ENCODE peak calls at places on chromosomes 7 and 10, in five cellular contexts. C is esophagus squamous epithelium, H is upper lobe of left lung, R is lower lobe of right lung, L is ovary. B is an unnamed sample.
A peak's percentile ranks its signal among the peaks of the same experiment; 100 is the strongest.

GRCh38 chr7:1590476-1590875 is 20.6 kb upstream of the PSMG3 start:
- DNase-seq in C (no peak), H (no peak), R (no peak), L (no peak), B (no peak)

GRCh38 chr7:3260425-3260762 is 40.7 kb upstream of the SDK1 start:
- DNase-seq in C (no peak), H (no peak), R (no peak), L (peak; percentile 35), B (no peak)

GRCh38 chr10:129531195-129531968 is 64.3 kb downstream of the MGMT start:
- DNase-seq in C (no peak), H (no peak), R (no peak), L (no peak), B (no peak)

GRCh38 chr7:50577569-50577968 is 12.4 kb upstream of the DDC start:
- DNase-seq in C (no peak), H (no peak), R (no peak), L (no peak), B (no peak)

GRCh38 chr7:42832672-42833071 is 79.2 kb downstream of the C7orf25 start:
- DNase-seq in C (no peak), H (peak; percentile 24), R (no peak), L (no peak), B (no peak)

GRCh38 chr7:12570529-12571461 is at the start of gene SCIN:
- DNase-seq in C (no peak), H (peak; percentile 63), R (peak; percentile 68), L (no peak), B (peak; percentile 11)

GRCh38 chr10:14550471-14550941 is 219.8 kb upstream of the FRMD4A start:
- DNase-seq in C (no peak), H (no peak), R (no peak), L (no peak), B (no peak)

GRCh38 chr10:58952162-58952561 is 224.3 kb upstream of the PHYHIPL start:
- DNase-seq in C (no peak), H (no peak), R (no peak), L (peak; percentile 41), B (no peak)

GRCh38 chr7:157271315-157271990 is 65.4 kb upstream of the DNAJB6 start:
- DNase-seq in C (no peak), H (no peak), R (no peak), L (no peak), B (no peak)

GRCh38 chr10:126212653-126213052 is 175.6 kb downstream of the ADAM12 start:
- DNase-seq in C (no peak), H (no peak), R (no peak), L (no peak), B (no peak)

GRCh38 chr10:14358886-14359573 is 28.3 kb upstream of the FRMD4A start:
- DNase-seq in C (no peak), H (no peak), R (no peak), L (no peak), B (no peak)

GRCh38 chr7:37663693-37664092 is 19.9 kb upstream of the GPR141 start:
- DNase-seq in C (no peak), H (peak; percentile 50), R (peak; percentile 52), L (no peak), B (no peak)

GRCh38 chr10:67284589-67284988 is 358.8 kb downstream of the LRRTM3 start:
- DNase-seq in C (no peak), H (no peak), R (no peak), L (no peak), B (no peak)
- TF ChIP-seq CTCF in C (no peak), H (no peak), R (no peak), L (no peak), B (no peak)

GRCh38 chr10:124213881-124214523 is 120.6 kb upstream of the CHST15 start:
- DNase-seq in C (no peak), H (no peak), R (no peak), L (no peak), B (no peak)

GRCh38 chr10:124212702-124213101 is 119.3 kb upstream of the CHST15 start:
- DNase-seq in C (no peak), H (no peak), R (no peak), L (no peak), B (no peak)

GRCh38 chr10:124214610-124215009 is 121.2 kb upstream of the CHST15 start:
- DNase-seq in C (no peak), H (no peak), R (no peak), L (no peak), B (no peak)

GRCh38 chr10:124211921-124212320 is 118.5 kb upstream of the CHST15 start:
- DNase-seq in C (no peak), H (no peak), R (no peak), L (no peak), B (no peak)

DNA sequence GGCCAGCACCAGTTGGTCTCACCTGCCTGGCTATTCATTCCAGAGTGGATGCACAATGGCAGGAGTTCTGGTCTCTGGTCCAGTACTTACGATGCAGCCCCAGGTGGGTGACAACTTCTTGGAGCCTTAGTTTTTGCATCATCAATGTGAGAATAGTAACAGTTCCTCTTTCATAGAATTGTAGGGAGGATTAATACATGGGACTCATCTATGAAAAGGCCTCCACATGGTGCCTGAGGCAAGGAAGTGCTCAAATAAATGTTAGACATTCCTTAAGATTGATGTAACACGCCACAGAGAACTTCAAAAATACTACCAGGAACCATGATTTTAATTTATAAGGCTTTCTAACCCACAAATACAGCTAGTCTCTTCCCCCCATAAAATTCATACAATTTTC is 120.1 kb upstream of the CHST15 start:
- DNase-seq in C (no peak), H (no peak), R (no peak), L (no peak), B (no peak)
- TF ChIP-seq CTCF in C (no peak), H (no peak), R (no peak), L (no peak), B (no peak)

DNA sequence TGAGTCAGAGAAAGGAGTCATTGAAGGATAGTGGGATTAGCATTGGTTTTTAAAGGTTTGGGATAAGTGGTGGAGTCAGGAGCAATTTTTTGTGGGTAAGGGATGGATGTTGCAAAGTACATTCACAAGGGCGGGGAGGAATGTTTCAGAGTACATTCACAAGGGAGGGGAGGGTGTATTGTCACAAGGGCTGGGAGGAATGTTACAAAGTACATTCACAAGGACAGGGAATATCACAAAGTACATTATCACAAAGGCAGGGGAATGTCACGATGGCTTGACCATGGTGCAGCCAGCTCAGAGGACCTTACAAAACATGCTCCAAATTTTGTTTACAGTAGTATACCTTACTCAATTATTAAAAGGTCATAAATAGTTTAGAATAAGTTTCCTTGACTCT is 30.3 kb downstream of the C1GALT1 start:
- DNase-seq in C (no peak), H (no peak), R (no peak), L (no peak), B (no peak)
- TF ChIP-seq CTCF in C (no peak), H (no peak), R (no peak), L (no peak), B (no peak)

GRCh38 chr10:69801094-69801433 is 642 bp upstream of the COL13A1 start:
- DNase-seq in C (no peak), H (peak; percentile 35), R (peak; percentile 57), L (peak; percentile 20), B (peak; percentile 74)
- TF ChIP-seq CTCF in C (no peak), H (peak; percentile 20), R (peak; percentile 48), L (no peak), B (peak; percentile 35)

DNA sequence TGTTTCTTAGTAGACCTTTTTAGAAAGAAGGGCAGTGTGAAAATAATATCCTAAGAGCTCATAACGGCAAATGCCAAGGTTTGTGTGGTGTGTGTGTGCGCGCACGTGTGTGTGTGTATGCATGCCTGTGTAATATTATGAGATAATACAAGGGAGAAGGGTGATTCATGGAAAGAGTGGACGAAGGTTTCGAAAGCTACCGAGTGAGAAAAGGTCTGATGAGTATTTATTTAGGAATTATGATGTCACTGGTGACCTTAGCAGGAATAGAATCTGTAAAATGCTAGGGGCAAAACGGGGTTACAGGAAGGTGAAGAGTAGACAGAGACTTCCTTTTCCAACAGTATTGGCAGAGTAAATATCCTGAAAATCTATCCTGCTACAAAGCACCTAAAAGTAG is 107.3 kb downstream of the AHR start:
- DNase-seq in C (no peak), H (no peak), R (no peak), L (no peak), B (no peak)
- TF ChIP-seq CTCF in C (no peak), H (no peak), R (no peak), L (no peak), B (no peak)

DNA sequence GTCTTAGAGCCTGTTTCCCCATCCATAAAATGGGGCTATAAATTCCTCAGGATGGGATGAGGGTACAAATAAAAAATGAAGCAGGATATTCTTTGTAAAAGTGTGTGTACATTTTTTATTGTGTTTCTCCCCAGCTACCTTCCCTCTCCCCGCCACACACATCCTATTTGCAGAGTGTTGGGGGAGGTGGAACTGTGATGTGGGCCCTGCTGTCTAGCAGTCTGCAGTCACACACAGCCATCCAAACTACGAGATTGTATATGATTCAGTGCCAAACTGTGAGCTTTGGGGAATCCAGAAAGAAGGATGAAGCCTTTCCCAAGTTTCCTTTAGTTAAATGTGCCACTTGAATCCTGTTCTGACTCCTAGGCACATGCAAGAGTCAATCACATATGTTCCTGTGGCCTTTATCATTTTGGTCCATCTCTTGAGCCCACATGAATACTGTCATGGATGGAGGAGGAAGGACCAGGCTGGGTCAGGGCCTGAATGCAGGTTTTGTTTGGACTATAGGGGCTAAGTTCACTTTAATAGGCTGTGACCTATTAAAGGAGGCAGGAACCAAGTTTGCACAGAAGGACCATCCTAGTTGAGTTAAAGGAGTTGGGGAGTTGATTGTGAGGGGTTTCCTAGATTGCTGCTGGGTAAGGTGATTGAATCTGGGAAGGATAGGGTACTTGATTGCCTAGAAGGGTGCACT is 1.1 kb upstream of the SEMA4G start:
- DNase-seq in C (no peak), H (no peak), R (no peak), L (no peak), B (no peak)
- TF ChIP-seq CTCF in C (no peak), H (no peak), R (no peak), L (no peak), B (no peak)

GRCh38 chr10:48973065-48973464 is 33.4 kb upstream of the LRRC18 start:
- DNase-seq in C (no peak), H (no peak), R (no peak), L (no peak), B (no peak)

GRCh38 chr10:48981310-48981907 is 41.8 kb upstream of the LRRC18 start:
- DNase-seq in C (no peak), H (peak; percentile 77), R (peak; percentile 76), L (peak; percentile 65), B (peak; percentile 50)

GRCh38 chr10:48974757-48975156 is 35.1 kb upstream of the LRRC18 start:
- DNase-seq in C (no peak), H (no peak), R (no peak), L (no peak), B (no peak)

GRCh38 chr10:48978318-48978717 is 38.7 kb upstream of the LRRC18 start:
- DNase-seq in C (no peak), H (no peak), R (no peak), L (no peak), B (no peak)

DNA sequence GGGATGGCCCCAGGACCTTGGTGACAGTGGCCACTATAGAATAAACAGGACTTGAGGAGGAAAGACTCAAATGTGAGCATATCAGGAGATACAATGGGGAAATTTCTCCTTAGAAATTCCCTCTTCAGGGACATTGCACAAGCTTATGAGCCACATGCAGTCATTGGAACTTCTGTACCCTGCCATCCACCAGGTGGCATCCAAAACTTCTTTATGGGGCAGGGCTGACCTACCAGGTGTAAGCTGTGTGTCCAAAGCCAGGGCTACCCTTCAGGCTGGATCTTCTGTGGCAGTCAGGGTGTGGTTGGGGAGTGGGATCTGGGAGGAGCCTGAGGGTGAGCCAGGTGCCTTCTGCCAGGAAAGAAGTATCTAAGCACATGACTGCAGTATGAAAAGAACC is 36.6 kb upstream of the LRRC18 start:
- DNase-seq in C (no peak), H (peak; percentile 33), R (no peak), L (no peak), B (peak; percentile 6)
- TF ChIP-seq CTCF in C (no peak), H (no peak), R (peak; percentile 26), L (no peak), B (no peak)

B was measured in activated CD8-positive, alpha-beta T cell treated with anti-CD3 and anti-CD28 coated beads for 36 hours.